ENCODE peak calls at places on chromosomes 5 and 9, in eight cellular contexts. J is IMR-90, C is colonic mucosa, F is lower lobe of right lung, X is SK-N-SH, H is testis, M is tibial artery, L is upper lobe of right lung. R is an unnamed sample. For H3K4me1, the result is how much of the 10 kb centered on the place peaks cover.

GRCh38 chr9:110081395-110081794 is 126.6 kb downstream of the C9orf152 start:
- DNase-seq in J (peak), M (no peak), L (no peak), H (no peak), X (no peak), F (no peak), C (no peak), R (no peak)

GRCh38 chr5:68432682-68433081 is 217.1 kb downstream of the PIK3R1 start:
- DNase-seq in J (no peak), F (no peak), H (no peak), C (no peak), L (no peak), M (no peak), X (no peak), R (no peak)

GRCh38 chr5:147613359-147613758 is 103.5 kb upstream of the DPYSL3 start:
- DNase-seq in J (peak), C (no peak), M (no peak), F (no peak), H (no peak), L (no peak), X (no peak), R (no peak)

GRCh38 chr9:127783111-127783621 is 2.7 kb upstream of the CDK9 start:
- DNase-seq in L (peak), X (no peak), M (peak), H (no peak), F (peak), C (peak), J (no peak), R (no peak)

GRCh38 chr9:135490980-135491444 is 9.5 kb upstream of the MRPS2 start:
- DNase-seq in J (no peak), X (no peak), F (peak), H (no peak), C (no peak), L (no peak), M (no peak), R (no peak)

GRCh38 chr5:143646961-143647360 is 165.0 kb upstream of the HMHB1 start:
- DNase-seq in H (peak), C (no peak), J (peak), L (no peak), X (no peak), F (no peak), M (no peak), R (no peak)

GRCh38 chr5:150780816-150781221 is 2.3 kb downstream of the SMIM3 start:
- DNase-seq in X (no peak), C (peak), J (peak), L (no peak), H (no peak), M (no peak), F (no peak), R (no peak)

GRCh38 chr5:180974612-180975315 is 13.9 kb upstream of the BTNL3 start:
- DNase-seq in X (no peak), F (no peak), H (no peak), J (no peak), L (no peak), C (no peak), M (no peak), R (no peak)

GRCh38 chr5:122967625-122968024 is 68.9 kb downstream of the PPIC start:
- DNase-seq in L (no peak), H (no peak), M (no peak), X (no peak), J (no peak), C (no peak), F (no peak), R (no peak)

GRCh38 chr5:128121679-128122078 is 38.1 kb downstream of the SLC12A2 start:
- DNase-seq in F (peak), C (peak), H (no peak), J (no peak), L (no peak), X (no peak), M (no peak), R (no peak)

GRCh38 chr9:28915256-28915930 is 1342.1 kb upstream of the C9orf72 start:
- DNase-seq in H (no peak), M (no peak), X (no peak), J (no peak), L (no peak), F (no peak), C (peak), R (no peak)

GRCh38 chr5:6790346-6790865 is 77.2 kb downstream of the TENT4A start:
- DNase-seq in C (no peak), H (no peak), L (no peak), J (no peak), F (no peak), X (no peak), M (no peak), R (no peak)

GRCh38 chr5:6787941-6788340 is 74.7 kb downstream of the TENT4A start:
- DNase-seq in J (no peak), L (no peak), F (no peak), X (no peak), C (no peak), M (no peak), H (no peak), R (no peak)

GRCh38 chr5:6788439-6788838 is 75.2 kb downstream of the TENT4A start:
- DNase-seq in J (no peak), F (no peak), M (no peak), X (no peak), C (no peak), H (no peak), L (no peak), R (no peak)

GRCh38 chr5:6791031-6791577 is 77.9 kb downstream of the TENT4A start:
- DNase-seq in J (no peak), C (no peak), X (no peak), L (no peak), F (no peak), H (no peak), M (no peak), R (no peak)

GRCh38 chr5:6788956-6789649 is 75.9 kb downstream of the TENT4A start:
- DNase-seq in L (no peak), C (no peak), X (no peak), J (no peak), H (no peak), M (no peak), F (no peak), R (no peak)
- TF ChIP-seq CTCF in L (no peak), C (no peak), X (peak), J (peak), H (no peak), M (no peak), F (no peak), R (no peak)

DNA sequence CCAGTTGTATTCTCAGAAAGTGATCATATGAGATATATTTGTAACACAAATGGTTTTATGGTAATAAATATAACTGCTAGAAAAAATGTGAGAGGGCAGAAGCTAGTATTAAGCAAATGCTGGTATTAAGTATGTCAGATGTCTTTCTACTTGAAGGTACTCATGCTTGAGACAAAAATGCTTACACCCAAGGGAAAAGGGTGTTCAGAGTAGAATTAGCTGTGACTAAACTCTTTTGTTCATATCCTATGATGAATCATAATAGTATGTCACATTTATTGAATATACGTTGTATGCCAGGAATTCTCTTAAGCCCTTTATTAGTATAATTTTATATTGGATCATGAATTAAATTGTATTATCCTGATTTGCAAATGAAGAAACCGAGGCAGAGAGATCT is 2.2 kb downstream of the ADGRV1 start:
- DNase-seq in H (no peak), C (no peak), L (no peak), X (no peak), F (no peak), J (no peak), M (no peak), R (no peak)
- H3K4me1 ChIP-seq in H (under half), C (under half), L (under half), X (under half), F (under half), J (under half), M (under half), R (under half)

GRCh38 chr5:98516701-98517100 is 256.8 kb upstream of the RGMB start:
- DNase-seq in J (no peak), M (no peak), X (no peak), L (no peak), H (no peak), F (no peak), C (no peak), R (no peak)

GRCh38 chr5:98517559-98517958 is 255.9 kb upstream of the RGMB start:
- DNase-seq in X (no peak), J (no peak), F (no peak), H (no peak), M (no peak), L (no peak), C (no peak), R (no peak)

GRCh38 chr5:98510601-98511000 is 262.9 kb upstream of the RGMB start:
- DNase-seq in H (no peak), M (no peak), J (no peak), C (no peak), X (no peak), L (no peak), F (no peak), R (no peak)

GRCh38 chr5:98513378-98513777 is 260.1 kb upstream of the RGMB start:
- DNase-seq in C (peak), L (no peak), J (no peak), H (no peak), X (no peak), M (no peak), F (no peak), R (no peak)

GRCh38 chr5:98514106-98514665 is 259.3 kb upstream of the RGMB start:
- DNase-seq in M (no peak), J (no peak), H (no peak), C (no peak), L (no peak), F (no peak), X (no peak), R (no peak)
- TF ChIP-seq CTCF in M (no peak), J (no peak), H (no peak), C (no peak), L (no peak), F (no peak), X (no peak), R (no peak)

GRCh38 chr5:133995903-133996563 is 8.7 kb downstream of the VDAC1 start:
- DNase-seq in C (no peak), L (no peak), J (no peak), X (peak), H (no peak), F (no peak), M (no peak), R (no peak)

GRCh38 chr5:133994297-133994989 is 10.3 kb downstream of the VDAC1 start:
- DNase-seq in F (no peak), X (no peak), L (no peak), J (no peak), M (no peak), C (no peak), H (no peak), R (no peak)

GRCh38 chr5:133996683-133997252 is 8.0 kb downstream of the VDAC1 start:
- DNase-seq in X (peak), F (no peak), H (no peak), L (no peak), M (no peak), C (no peak), J (no peak), R (no peak)

GRCh38 chr5:133994990-133995333 is 9.8 kb downstream of the VDAC1 start:
- DNase-seq in X (no peak), J (no peak), M (no peak), F (no peak), L (no peak), C (no peak), H (no peak), R (no peak)

DNA sequence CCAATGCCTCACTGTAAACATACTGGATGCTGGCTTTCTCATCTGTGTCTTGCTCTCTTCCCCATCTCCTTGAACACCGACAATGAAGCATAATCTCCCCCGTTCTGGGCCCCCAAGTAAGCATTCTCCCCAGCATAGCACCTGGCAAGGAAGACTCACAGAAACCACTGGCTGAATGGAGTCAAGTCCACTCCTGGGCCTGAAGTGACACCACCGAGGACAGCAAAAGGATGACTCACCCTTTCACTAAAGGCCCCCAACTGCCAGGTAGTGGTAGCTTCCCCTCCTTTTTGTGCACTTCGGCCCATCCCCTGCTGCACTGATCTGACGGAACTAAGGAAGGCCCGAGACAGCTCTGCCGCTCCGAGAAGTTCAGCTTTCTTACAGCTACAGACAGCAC is 9.4 kb downstream of the VDAC1 start:
- DNase-seq in F (no peak), J (no peak), L (no peak), H (no peak), M (no peak), X (no peak), C (no peak), R (no peak)
- H3K4me1 ChIP-seq in F (half or more), J (under half), L (under half), H (half or more), M (half or more), X (under half), C (under half), R (under half)

GRCh38 chr9:85248514-85249312 is 493.0 kb downstream of the AGTPBP1 start:
- DNase-seq in H (no peak), X (no peak), L (no peak), J (no peak), F (no peak), C (no peak), M (no peak), R (no peak)

GRCh38 chr9:85244856-85245255 is 496.9 kb downstream of the AGTPBP1 start:
- DNase-seq in M (no peak), J (no peak), F (no peak), H (no peak), C (no peak), L (no peak), X (no peak), R (no peak)

GRCh38 chr9:85246566-85246965 is 495.2 kb downstream of the AGTPBP1 start:
- DNase-seq in H (no peak), M (no peak), F (no peak), X (peak), J (no peak), C (no peak), L (no peak), R (no peak)

GRCh38 chr9:85243921-85244320 is 497.8 kb downstream of the AGTPBP1 start:
- DNase-seq in X (no peak), M (no peak), C (no peak), H (no peak), F (no peak), L (no peak), J (no peak), R (no peak)

DNA sequence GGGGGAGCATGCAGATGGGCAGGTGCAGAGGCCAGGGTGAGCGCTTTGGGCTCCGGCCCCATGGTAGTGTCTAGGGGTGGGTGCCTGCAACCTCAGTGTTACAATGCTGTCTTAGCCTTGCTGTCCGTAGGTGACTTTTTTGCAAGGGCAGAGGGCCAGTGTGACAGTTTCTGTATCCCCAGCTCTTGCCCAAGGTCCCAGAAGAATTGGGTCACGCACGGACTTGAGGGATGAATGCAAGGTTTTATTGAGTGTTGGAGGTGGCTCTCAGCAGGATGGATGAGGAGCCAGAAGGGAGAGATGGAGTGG is 492.5 kb downstream of the AGTPBP1 start:
- DNase-seq in X (no peak), F (no peak), H (no peak), C (no peak), M (no peak), J (no peak), L (no peak), R (no peak)
- TF ChIP-seq CTCF in X (no peak), F (no peak), H (no peak), C (no peak), M (no peak), J (no peak), L (no peak), R (no peak)

GRCh38 chr5:88734191-88734640 is 148.8 kb downstream of the MEF2C start:
- DNase-seq in H (peak), C (no peak), F (no peak), X (peak), J (no peak), M (peak), L (no peak), R (no peak)
- H3K4me1 ChIP-seq in H (under half), C (under half), F (under half), X (under half), J (under half), M (under half), L (under half), R (under half)